ENCODE peak calls at places on chromosomes 3 and 15, in five cellular contexts. F is tibial nerve; O is ACHN; Z is MV-4-11; Q is CD8-positive, alpha-beta T cell. H is an unnamed sample.

GRCh38 chr3:174776123-174776522 is 83.0 kb upstream of the NAALADL2 start:
- DNase-seq in O (no peak), Q (no peak), F (no peak), Z (no peak), H (no peak)

GRCh38 chr3:173501941-173502489 is 104.5 kb downstream of the NLGN1 start:
- DNase-seq in Q (no peak), F (no peak), Z (no peak), O (no peak), H (no peak)

GRCh38 chr15:90004671-90005070 is 3.5 kb downstream of the ZNF710 start:
- DNase-seq in O (peak; percentile 8), F (no peak), Z (peak; percentile 91), Q (no peak), H (peak; percentile 74)

GRCh38 chr3:50205719-50206276 is 727 bp downstream of the SLC38A3 start:
- DNase-seq in F (no peak), O (no peak), Q (no peak), Z (no peak), H (no peak)

GRCh38 chr15:59434481-59434880 is 3.5 kb upstream of the FAM81A start:
- DNase-seq in O (no peak), Z (no peak), F (no peak), Q (no peak), H (no peak)

GRCh38 chr3:195128255-195129071 is 142.5 kb downstream of the XXYLT1 start:
- DNase-seq in Q (no peak), O (no peak), Z (no peak), F (no peak), H (no peak)

GRCh38 chr15:101258238-101259144 is 6.6 kb upstream of the CHSY1 start:
- DNase-seq in Q (no peak), Z (peak; percentile 56), O (peak; percentile 68), F (no peak), H (no peak)

GRCh38 chr3:193593666-193594025 is 638 bp downstream of the OPA1 start:
- DNase-seq in Z (no peak), Q (peak; percentile 4), O (peak; percentile 36), F (no peak), H (no peak)

GRCh38 chr3:64594129-64594528 is 93.7 kb downstream of the ADAMTS9 start:
- DNase-seq in Z (no peak), F (no peak), O (no peak), Q (no peak), H (no peak)

GRCh38 chr15:51401872-51402517 is 60.5 kb downstream of the GLDN start:
- DNase-seq in F (no peak), O (peak; percentile 14), Q (no peak), Z (peak; percentile 35), H (no peak)

GRCh38 chr3:59321881-59322540 is 272.2 kb upstream of the CFAP20DC start:
- DNase-seq in Q (no peak), F (no peak), Z (no peak), O (no peak), H (no peak)

GRCh38 chr3:177831361-177831760 is 634.1 kb upstream of the TBL1XR1 start:
- DNase-seq in Z (no peak), Q (no peak), O (no peak), F (no peak), H (no peak)

GRCh38 chr3:194298331-194299227 is 52.5 kb downstream of the CPN2 start:
- DNase-seq in F (no peak), Z (no peak), Q (no peak), O (peak; percentile 59), H (peak; percentile 55)

GRCh38 chr15:36356511-36356910 is 222.9 kb upstream of the CDIN1 start:
- DNase-seq in F (no peak), Z (no peak), Q (no peak), O (no peak), H (no peak)

H was measured in suprapubic skin.